ENCODE peak calls at places on chromosomes 13 and 19, in four cellular contexts. K is K562, R is HepG2, C is GM12878. N is an unnamed sample.

GRCh38 chr13:109425821-109426689 is 360.3 kb downstream of the IRS2 start:
- DNase-seq in K (no peak), R (no peak), C (no peak), N (no peak)

GRCh38 chr19:41457241-41457640 is 14.3 kb downstream of the ERICH4 start:
- DNase-seq in K (no peak), R (no peak), C (peak), N (no peak)

GRCh38 chr19:6501740-6502648 is at the start of gene TUBB4A:
- DNase-seq in K (peak), R (no peak), C (no peak), N (peak)

GRCh38 chr13:20118268-20119140 is 42.3 kb downstream of the GJA3 start:
- DNase-seq in K (peak), R (no peak), C (no peak), N (peak)

GRCh38 chr13:26971990-26972888 is 199.4 kb downstream of the USP12 start:
- DNase-seq in K (peak), R (peak), C (no peak), N (peak)

GRCh38 chr13:109271991-109272454 is 514.4 kb downstream of the IRS2 start:
- DNase-seq in K (peak), R (no peak), C (no peak), N (no peak)

GRCh38 chr19:51166846-51167490 is 24.9 kb downstream of the SIGLEC7 start:
- DNase-seq in K (peak), R (no peak), C (no peak), N (no peak)

GRCh38 chr19:42421591-42422031 is 5.6 kb downstream of the LIPE start:
- DNase-seq in K (no peak), R (no peak), C (no peak), N (no peak)

GRCh38 chr13:42591602-42592001 is 17.6 kb downstream of the TNFSF11 start:
- DNase-seq in K (no peak), R (no peak), C (no peak), N (no peak)

GRCh38 chr19:41367848-41368301 is 3.9 kb upstream of the B9D2 start:
- DNase-seq in K (peak), R (no peak), C (no peak), N (no peak)

GRCh38 chr13:108816381-108816780 is 187.0 kb downstream of the MYO16 start:
- DNase-seq in K (peak), R (no peak), C (no peak), N (no peak)

GRCh38 chr13:80033286-80033685 is 307.6 kb downstream of the SPRY2 start:
- DNase-seq in K (no peak), R (no peak), C (no peak), N (no peak)

GRCh38 chr19:30841934-30842333 is 469.8 kb downstream of the ZNF536 start:
- DNase-seq in K (no peak), R (no peak), C (no peak), N (no peak)

GRCh38 chr13:87669379-87669978 is 1.7 kb upstream of the SLITRK5 start:
- DNase-seq in K (peak), R (peak), C (no peak), N (no peak)

DNA sequence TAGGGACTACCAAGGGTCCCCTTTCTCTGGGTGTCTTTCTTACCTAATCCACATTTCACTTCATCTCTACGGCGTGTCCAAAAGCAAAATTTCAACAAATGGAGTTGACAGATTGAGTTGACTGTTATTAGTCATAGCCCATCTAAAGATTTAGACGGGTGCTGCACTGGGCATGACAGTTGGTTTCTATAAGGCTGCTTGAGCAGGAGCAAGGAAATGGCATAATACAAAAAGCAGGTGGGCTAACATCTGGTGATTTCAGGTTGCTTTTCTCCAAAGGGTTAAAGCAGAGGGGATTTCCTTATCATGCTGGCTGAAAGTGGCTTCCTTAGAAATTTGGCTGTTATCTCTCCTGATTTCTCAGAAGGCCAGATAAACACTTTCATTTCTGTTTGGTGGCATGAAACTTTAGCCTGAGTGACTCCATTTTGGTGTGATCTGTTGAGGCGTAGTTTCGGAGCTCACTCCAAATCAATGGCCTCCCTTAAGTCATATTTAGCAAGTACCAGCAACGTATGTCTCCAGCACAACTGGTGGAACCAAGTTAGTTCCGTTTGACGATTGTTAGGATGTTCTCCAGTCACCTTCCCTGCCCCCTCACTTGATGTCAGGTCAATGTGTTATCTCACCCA is 440.4 kb downstream of the FGF9 start:
- DNase-seq in K (no peak), R (no peak), C (no peak), N (no peak)
- TF ChIP-seq CTCF in K (no peak), R (no peak), C (no peak), N (no peak)

DNA sequence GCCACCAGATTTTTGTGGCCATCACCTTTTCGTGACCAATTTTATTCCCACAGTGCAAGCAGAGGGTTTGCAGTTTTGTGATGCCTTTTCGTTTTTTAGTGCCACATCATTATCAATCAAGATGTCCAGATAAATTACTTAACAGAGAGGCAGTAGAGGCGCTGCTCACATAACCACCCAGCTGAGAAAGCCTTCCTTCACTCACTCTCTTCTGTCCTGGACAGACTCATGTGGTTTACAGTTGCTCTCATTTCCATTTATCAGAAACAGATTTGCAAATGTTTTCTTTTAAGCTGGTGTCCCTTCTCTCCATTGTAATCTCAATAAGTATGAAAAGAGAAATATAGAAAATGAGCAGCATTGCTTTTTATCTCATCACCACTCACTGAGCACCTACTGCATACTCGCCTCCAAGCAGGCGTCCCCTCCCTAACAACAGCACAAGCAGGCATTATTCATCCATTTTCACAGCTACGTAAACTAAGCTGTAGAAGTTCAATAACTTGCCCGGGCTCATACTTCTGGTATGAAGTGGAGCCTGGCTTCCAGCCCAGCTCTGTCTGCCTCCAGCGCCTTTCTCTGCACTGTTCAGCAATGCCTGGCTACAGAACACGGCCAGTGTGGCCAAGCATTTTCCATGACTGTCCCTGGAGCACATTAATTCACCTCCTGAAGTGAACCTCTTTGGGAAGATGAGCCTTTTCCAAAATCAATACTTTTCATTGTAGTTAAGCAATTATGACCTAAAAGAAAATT is 34.6 kb upstream of the KATNAL1 start:
- DNase-seq in K (no peak), R (no peak), C (no peak), N (no peak)
- TF ChIP-seq USF2 in K (no peak), R (no peak), C (no peak), N (no peak)

DNA sequence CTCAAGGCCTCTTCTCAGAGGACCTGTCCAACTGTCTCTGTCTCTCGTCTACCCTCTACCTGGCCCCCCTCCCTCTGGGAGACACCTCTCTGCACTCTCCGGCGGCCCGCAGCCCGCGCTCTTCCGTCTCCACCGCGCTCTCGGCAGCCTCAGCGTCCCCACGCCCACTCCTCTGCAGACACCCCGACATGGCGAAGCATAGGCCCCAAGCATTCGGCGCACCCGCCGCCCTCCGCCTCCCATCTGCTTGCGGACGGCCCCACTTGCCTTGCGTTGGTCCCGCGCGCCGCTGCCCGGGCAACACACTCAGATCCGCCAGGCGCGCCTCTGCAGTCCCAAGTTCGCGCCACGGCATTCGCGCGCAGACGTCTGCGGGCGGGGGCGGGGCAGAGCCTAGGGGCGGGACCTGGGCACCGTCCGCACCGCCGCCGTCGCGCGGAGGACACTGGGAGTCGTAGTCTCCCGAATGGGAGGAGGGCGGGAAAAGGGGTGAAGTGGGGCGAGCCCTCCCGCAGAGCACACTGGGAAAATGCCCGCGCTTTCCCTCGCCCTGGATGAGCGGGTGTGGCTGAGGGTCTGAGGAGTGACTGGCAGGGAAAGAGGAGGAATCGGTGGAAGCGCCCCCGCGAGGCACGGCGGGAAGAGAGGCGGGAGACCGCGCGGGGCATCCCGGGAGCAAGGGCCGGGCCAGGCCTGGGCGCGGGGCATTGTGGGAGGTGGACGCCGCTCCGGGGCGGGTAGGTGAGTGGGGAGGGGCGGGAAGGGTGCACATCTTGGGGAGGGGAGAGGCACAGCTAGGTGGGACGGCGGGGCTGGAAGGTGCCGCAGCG is at the start of the genes LIG1 and ZSWIM9:
- DNase-seq in K (peak), R (peak), C (peak), N (peak)
- TF ChIP-seq CBFB in K (no peak), R (no peak), C (no peak), N (no peak)

DNA sequence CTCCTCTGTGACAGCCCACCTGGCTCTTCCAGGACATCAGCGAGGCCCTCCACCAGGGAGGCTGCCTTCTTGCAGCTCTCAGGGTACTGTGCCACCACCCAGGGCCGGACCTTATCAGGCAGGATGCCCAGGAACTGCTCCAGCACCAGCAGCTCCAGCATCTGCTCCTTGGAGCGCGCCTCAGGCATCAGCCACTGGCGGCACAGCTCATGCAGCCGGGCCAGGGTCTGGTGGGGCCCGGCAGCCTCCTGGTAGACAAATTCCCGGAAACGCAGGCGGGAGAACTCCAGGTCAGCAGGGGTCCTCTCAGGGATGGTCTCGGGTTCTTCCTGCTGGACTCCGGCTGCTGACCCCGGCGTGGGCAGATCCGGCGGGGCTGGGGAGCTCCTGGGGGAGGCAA is 8.2 kb downstream of the ZSCAN18 start:
- DNase-seq in K (no peak), R (no peak), C (no peak), N (no peak)
- TF ChIP-seq CTCF in K (no peak), R (no peak), C (no peak), N (no peak)

N was measured in WTC11.